ENCODE peak calls at places on chromosome 5, in five cellular contexts. X is HEK293T, F is WTC11, U is HCT116, Z is K562. N is an unnamed sample.
A peak's percentile ranks its signal among the peaks of the same experiment; 100 is the strongest.

GRCh38 chr5:138542120-138542955 is 698 bp downstream of the ETF1 start:
- DNase-seq in Z (peak; percentile 21), X (peak; percentile 18), F (no peak), U (no peak), N (no peak)

GRCh38 chr5:42228279-42228678 is 195.0 kb upstream of the GHR start:
- DNase-seq in F (no peak), X (no peak), Z (no peak), U (no peak), N (no peak)

GRCh38 chr5:141521244-141521781 is 32.4 kb downstream of the PCDHGC5 start:
- DNase-seq in Z (peak; percentile 36), X (no peak), U (peak; percentile 98), F (no peak), N (no peak)

GRCh38 chr5:160641405-160641804 is 210.6 kb downstream of the ATP10B start:
- DNase-seq in Z (no peak), F (no peak), X (no peak), U (no peak), N (no peak)

GRCh38 chr5:66877843-66878242 is 281.6 kb downstream of the MAST4 start:
- DNase-seq in X (no peak), U (no peak), Z (no peak), F (no peak), N (no peak)

GRCh38 chr5:148740966-148741742 is 85.3 kb upstream of the ADRB2 start:
- DNase-seq in F (no peak), X (peak; percentile 27), Z (peak; percentile 35), U (peak; percentile 54), N (no peak)

GRCh38 chr5:113267361-113267900 is 167.4 kb downstream of the TSSK1B start:
- DNase-seq in F (no peak), X (no peak), U (no peak), Z (no peak), N (no peak)

GRCh38 chr5:124996023-124996763 is 249.8 kb upstream of the ZNF608 start:
- DNase-seq in U (no peak), Z (no peak), X (no peak), F (no peak), N (no peak)

GRCh38 chr5:35853652-35854051 is 3.0 kb upstream of the IL7R start:
- DNase-seq in Z (no peak), X (no peak), U (no peak), F (no peak), N (no peak)

GRCh38 chr5:55897905-55898304 is 46.7 kb downstream of the IL31RA start:
- DNase-seq in U (no peak), Z (no peak), X (no peak), F (no peak), N (no peak)

GRCh38 chr5:76345582-76345981 is 57.5 kb upstream of the IQGAP2 start:
- DNase-seq in Z (no peak), X (no peak), F (no peak), U (no peak), N (no peak)

GRCh38 chr5:132704875-132705274 is 31.1 kb downstream of the IL4 start:
- DNase-seq in U (no peak), X (no peak), F (no peak), Z (no peak), N (no peak)

GRCh38 chr5:43647789-43648188 is 44.8 kb downstream of the NNT start:
- DNase-seq in X (no peak), F (no peak), U (no peak), Z (no peak), N (no peak)

GRCh38 chr5:169765176-169765575 is 128.1 kb downstream of the DOCK2 start:
- DNase-seq in F (no peak), X (no peak), U (no peak), Z (no peak), N (no peak)

GRCh38 chr5:38104497-38105230 is 153.7 kb upstream of the EGFLAM start:
- DNase-seq in X (no peak), Z (no peak), U (no peak), F (peak; percentile 38), N (no peak)

GRCh38 chr5:79878721-79879336 is 112.2 kb downstream of the MTX3 start:
- DNase-seq in F (peak; percentile 78), X (peak; percentile 62), Z (peak; percentile 48), U (peak; percentile 31), N (no peak)

GRCh38 chr5:2149196-2149541 is 266.4 kb upstream of the IRX4 start:
- DNase-seq in Z (no peak), X (no peak), U (peak; percentile 31), F (no peak), N (no peak)

GRCh38 chr5:39473156-39473779 is 48.5 kb upstream of the DAB2 start:
- DNase-seq in F (no peak), Z (no peak), U (no peak), X (no peak), N (no peak)

GRCh38 chr5:163815240-163815791 is 309.9 kb downstream of the MAT2B start:
- DNase-seq in X (no peak), F (no peak), U (no peak), Z (no peak), N (no peak)

GRCh38 chr5:121313886-121314285 is 537.8 kb upstream of the FTMT start:
- DNase-seq in Z (no peak), F (no peak), U (no peak), X (no peak), N (no peak)

GRCh38 chr5:83721878-83722779 is 1.5 kb upstream of the HAPLN1 start:
- DNase-seq in F (peak; percentile 85), Z (peak; percentile 21), X (peak; percentile 70), U (peak; percentile 66), N (no peak)

GRCh38 chr5:5017827-5018559 is 122.1 kb upstream of the ADAMTS16 start:
- DNase-seq in U (no peak), F (no peak), Z (no peak), X (no peak), N (no peak)

GRCh38 chr5:146878471-146879172 is at the start of gene PPP2R2B:
- DNase-seq in F (peak; percentile 70), U (no peak), X (peak; percentile 14), Z (no peak), N (no peak)

GRCh38 chr5:61455179-61456006 is 123.3 kb downstream of the ZSWIM6 start:
- DNase-seq in X (no peak), F (no peak), U (no peak), Z (peak; percentile 8), N (no peak)

GRCh38 chr5:160390787-160391696 is 8.8 kb downstream of the FAM200C start:
- DNase-seq in F (no peak), U (no peak), Z (no peak), X (no peak), N (no peak)

GRCh38 chr5:151772029-151772867 is 494 bp downstream of the G3BP1 start:
- DNase-seq in F (peak; percentile 47), X (no peak), Z (peak; percentile 25), U (no peak), N (no peak)

GRCh38 chr5:92552206-92553160 is 1028.5 kb downstream of the NR2F1-AS1 start:
- DNase-seq in F (no peak), Z (no peak), X (peak; percentile 46), U (peak; percentile 89), N (no peak)

GRCh38 chr5:92543246-92543645 is 1037.8 kb downstream of the NR2F1-AS1 start:
- DNase-seq in F (no peak), X (no peak), U (no peak), Z (no peak), N (no peak)

GRCh38 chr5:67998709-67999251 is 216.8 kb upstream of the PIK3R1 start:
- DNase-seq in U (peak; percentile 64), F (no peak), X (no peak), Z (no peak), N (no peak)

GRCh38 chr5:136424835-136425694 is 59.7 kb upstream of the TRPC7 start:
- DNase-seq in X (peak; percentile 85), U (peak; percentile 47), Z (peak; percentile 75), F (peak; percentile 95), N (no peak)

GRCh38 chr5:17317499-17317898 is 100.1 kb downstream of the BASP1 start:
- DNase-seq in Z (no peak), F (no peak), U (no peak), X (no peak), N (peak; percentile 25)

GRCh38 chr5:143204474-143205246 is 198.8 kb downstream of the NR3C1 start:
- DNase-seq in U (no peak), X (no peak), F (no peak), Z (no peak), N (no peak)

GRCh38 chr5:170139786-170140335 is 34.2 kb downstream of the FOXI1 start:
- DNase-seq in X (no peak), F (no peak), Z (peak; percentile 23), U (no peak), N (no peak)

GRCh38 chr5:16081376-16081775 is 98.2 kb downstream of the MARCHF11 start:
- DNase-seq in X (no peak), U (no peak), Z (no peak), F (no peak), N (no peak)

GRCh38 chr5:16082053-16082452 is 97.5 kb downstream of the MARCHF11 start:
- DNase-seq in X (no peak), F (no peak), Z (no peak), U (no peak), N (no peak)

GRCh38 chr5:16082982-16083381 is 96.6 kb downstream of the MARCHF11 start:
- DNase-seq in X (no peak), U (no peak), F (no peak), Z (no peak), N (no peak)
- TF ChIP-seq SP1 in X (no peak), U (no peak), F (no peak), Z (no peak), N (no peak)

GRCh38 chr5:135326296-135327240 is 72.5 kb downstream of the MACROH2A1 start:
- DNase-seq in U (no peak), X (no peak), Z (no peak), F (peak; percentile 20), N (no peak)
- TF ChIP-seq SP1 in U (no peak), X (no peak), Z (no peak), F (no peak), N (no peak)

GRCh38 chr5:94028001-94028400 is 286.6 kb upstream of the POU5F2 start:
- DNase-seq in X (no peak), U (no peak), F (no peak), Z (no peak), N (no peak)

GRCh38 chr5:94025788-94026473 is 284.5 kb upstream of the POU5F2 start:
- DNase-seq in Z (no peak), F (peak; percentile 16), U (no peak), X (no peak), N (no peak)

GRCh38 chr5:94024101-94024500 is 282.7 kb upstream of the POU5F2 start:
- DNase-seq in X (no peak), Z (no peak), U (no peak), F (no peak), N (no peak)

GRCh38 chr5:94024625-94025024 is 283.2 kb upstream of the POU5F2 start:
- DNase-seq in X (no peak), F (no peak), U (no peak), Z (no peak), N (no peak)

GRCh38 chr5:94027145-94027544 is 285.7 kb upstream of the POU5F2 start:
- DNase-seq in U (no peak), X (no peak), Z (no peak), F (no peak), N (no peak)
- TF ChIP-seq SP1 in U (no peak), X (no peak), Z (no peak), F (no peak), N (no peak)

GRCh38 chr5:175206651-175207050 is 237.3 kb downstream of the DRD1 start:
- DNase-seq in F (no peak), X (no peak), U (no peak), Z (no peak), N (no peak)

GRCh38 chr5:175207321-175208040 is 236.5 kb downstream of the DRD1 start:
- DNase-seq in X (no peak), F (no peak), U (no peak), Z (no peak), N (no peak)

GRCh38 chr5:175201393-175201792 is 242.6 kb downstream of the DRD1 start:
- DNase-seq in Z (no peak), U (no peak), F (no peak), X (no peak), N (no peak)

GRCh38 chr5:175202461-175203065 is 241.4 kb downstream of the DRD1 start:
- DNase-seq in Z (no peak), U (peak; percentile 47), X (no peak), F (no peak), N (no peak)
- TF ChIP-seq SP1 in Z (no peak), U (peak; percentile 67), X (no peak), F (no peak), N (no peak)

N was measured in GM12878.